ENCODE peak calls at places on chromosomes 16 and 17, in six cellular contexts. Y is HepG2, W is A549, L is endothelial cell of umbilical vein, N is K562, O is GM12878. J is an unnamed sample.

GRCh38 chr17:31357831-31358400 is 33.6 kb upstream of the RAB11FIP4 start:
- DNase-seq in L (no peak), N (no peak), Y (no peak), W (no peak), O (no peak), J (no peak)

GRCh38 chr16:64133396-64133795 is 988.5 kb downstream of the CDH11 start:
- DNase-seq in W (no peak), Y (no peak), O (no peak), N (no peak), L (no peak), J (no peak)

GRCh38 chr16:27401768-27402568 is at the start of gene IL21R:
- DNase-seq in L (no peak), O (peak; percentile 85), N (no peak), W (no peak), Y (no peak), J (peak; percentile 81)

GRCh38 chr17:57987582-57988300 is at the start of gene VEZF1:
- DNase-seq in N (peak; percentile 88), Y (peak; percentile 68), O (no peak), L (peak; percentile 49), W (peak; percentile 76), J (peak; percentile 85)

GRCh38 chr16:66651474-66651765 is 45.1 kb downstream of the CMTM4 start:
- DNase-seq in O (no peak), N (no peak), L (no peak), W (no peak), Y (no peak), J (no peak)

GRCh38 chr16:66588981-66589713 is 9.9 kb downstream of the CMTM2 start:
- DNase-seq in O (no peak), N (peak; percentile 82), W (peak; percentile 42), L (peak; percentile 45), Y (peak; percentile 55), J (peak; percentile 78)

GRCh38 chr16:26987631-26988030 is 79.1 kb upstream of the C16orf82 start:
- DNase-seq in N (no peak), W (no peak), Y (no peak), O (no peak), L (no peak), J (no peak)

GRCh38 chr16:89955001-89955685 is 6.6 kb downstream of the DEF8 start:
- DNase-seq in W (no peak), O (no peak), L (no peak), Y (no peak), N (no peak), J (no peak)

DNA sequence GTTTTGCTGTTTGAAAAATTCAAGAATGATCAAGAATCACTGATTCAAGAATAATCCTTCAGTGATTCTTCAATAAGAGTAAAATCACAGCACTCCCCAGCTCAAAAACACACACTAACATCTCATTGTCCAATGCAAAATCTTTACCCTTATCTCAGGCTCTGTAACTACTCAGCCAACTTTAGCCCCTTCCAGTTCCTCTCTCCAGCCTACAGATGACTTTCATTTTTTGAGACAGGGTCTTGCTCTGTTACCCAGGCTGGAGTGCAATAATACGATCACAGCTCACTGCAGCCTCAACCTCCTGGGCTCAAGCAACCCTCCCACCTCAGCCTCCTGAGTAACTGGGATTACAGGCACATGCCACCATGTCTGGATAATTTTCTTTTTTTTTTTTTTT is 25.0 kb downstream of the STAT3 start:
- DNase-seq in N (no peak), O (no peak), Y (no peak), W (no peak), L (no peak), J (no peak)
- TF ChIP-seq MYC in N (no peak), O (no peak), Y (no peak), W (no peak), L (no peak), J (no peak)

GRCh38 chr17:35295686-35296085 is 52.8 kb downstream of the SLFN5 start:
- DNase-seq in Y (no peak), N (no peak), O (no peak), W (no peak), L (peak; percentile 21), J (no peak)

GRCh38 chr17:35298639-35299038 is 55.8 kb downstream of the SLFN5 start:
- DNase-seq in N (no peak), W (no peak), O (no peak), Y (no peak), L (no peak), J (no peak)

GRCh38 chr17:35294756-35295155 is 51.9 kb downstream of the SLFN5 start:
- DNase-seq in N (no peak), L (no peak), O (no peak), W (no peak), Y (no peak), J (no peak)

GRCh38 chr17:35297666-35298065 is 54.8 kb downstream of the SLFN5 start:
- DNase-seq in O (no peak), N (no peak), W (no peak), L (no peak), Y (no peak), J (no peak)

GRCh38 chr17:35299108-35299507 is 56.2 kb downstream of the SLFN5 start:
- DNase-seq in L (no peak), W (no peak), O (no peak), N (no peak), Y (no peak), J (no peak)
- TF ChIP-seq MYC in L (no peak), W (no peak), O (no peak), N (no peak), Y (no peak), J (no peak)

GRCh38 chr16:54052271-54052670 is 234.3 kb downstream of the IRX3 start:
- DNase-seq in L (no peak), Y (no peak), O (no peak), N (no peak), W (no peak), J (peak; percentile 57)

GRCh38 chr16:54051821-54052220 is 234.8 kb downstream of the IRX3 start:
- DNase-seq in L (no peak), N (no peak), Y (no peak), W (no peak), O (no peak), J (peak; percentile 69)

GRCh38 chr16:54054237-54054780 is 232.3 kb downstream of the IRX3 start:
- DNase-seq in O (no peak), L (no peak), Y (no peak), W (no peak), N (no peak), J (no peak)

GRCh38 chr16:54050281-54051210 is 236.0 kb downstream of the IRX3 start:
- DNase-seq in W (no peak), Y (no peak), L (no peak), O (no peak), N (no peak), J (peak; percentile 99)

GRCh38 chr16:54048994-54049929 is 237.3 kb downstream of the IRX3 start:
- DNase-seq in N (no peak), L (no peak), Y (no peak), O (no peak), W (no peak), J (peak; percentile 73)
- TF ChIP-seq MYC in N (no peak), L (no peak), Y (no peak), O (no peak), W (no peak), J (no peak)

GRCh38 chr17:37292429-37293139 is 83.2 kb upstream of the C17orf78 start:
- DNase-seq in O (no peak), W (no peak), L (peak; percentile 81), Y (no peak), N (no peak), J (peak; percentile 87)
- TF ChIP-seq MYC in O (no peak), W (no peak), L (no peak), Y (no peak), N (no peak), J (no peak)

GRCh38 chr16:84754353-84754856 is 54.6 kb downstream of the USP10 start:
- DNase-seq in N (peak; percentile 78), W (peak; percentile 78), O (peak; percentile 78), Y (peak; percentile 83), L (peak; percentile 89), J (peak; percentile 96)
- TF ChIP-seq MYC in N (peak; percentile 24), W (no peak), O (no peak), Y (no peak), L (no peak), J (peak; percentile 57)

GRCh38 chr17:79907855-79908254 is 68.6 kb upstream of the CBX4 start:
- DNase-seq in L (peak; percentile 63), O (no peak), Y (no peak), N (no peak), W (no peak), J (no peak)
- TF ChIP-seq MYC in L (no peak), O (no peak), Y (no peak), N (no peak), W (no peak), J (no peak)

DNA sequence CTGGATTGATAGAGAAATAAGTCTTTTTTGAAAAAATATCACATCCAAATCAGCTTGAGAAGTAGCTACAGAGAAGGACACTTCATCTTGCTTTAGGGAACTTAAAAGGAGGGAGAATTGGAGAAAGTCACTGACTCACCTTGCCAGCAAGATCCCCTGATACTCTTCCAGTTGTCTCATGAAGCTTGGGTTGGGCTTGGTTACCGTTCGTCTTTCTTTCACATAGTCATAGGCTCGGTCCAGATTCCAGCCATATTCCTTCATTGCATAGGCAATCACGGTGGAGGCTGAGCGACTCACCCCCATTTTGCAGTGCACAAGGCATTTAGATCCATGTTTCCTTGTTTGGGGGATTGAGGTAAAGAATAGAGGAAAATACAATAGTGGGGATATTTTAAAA is 25.3 kb upstream of the CORO6 start:
- DNase-seq in W (no peak), Y (no peak), L (no peak), N (no peak), O (no peak), J (no peak)
- TF ChIP-seq MYC in W (no peak), Y (no peak), L (no peak), N (no peak), O (no peak), J (no peak)

GRCh38 chr17:41800601-41801373 is 11.0 kb downstream of the P3H4 start:
- DNase-seq in O (no peak), W (peak; percentile 35), Y (peak; percentile 86), N (peak; percentile 67), L (no peak), J (no peak)
- TF ChIP-seq MYC in O (no peak), W (no peak), Y (peak; percentile 13), N (no peak), L (no peak), J (no peak)